ENCODE peak calls at places on chromosome 11, in nine cellular contexts. S is psoas muscle; P is NCI-H524 treated with DMSO at 0.1 percent for 48 hours; G is NCI-H774; Z is substantia nigra; O is AG09319; U is activated CD4-positive, alpha-beta T cell treated with anti-CD3 and anti-CD28 coated beads for 36 hours; L is NCI-H1105 treated with DMSO at 0.1 percent for 48 hours; A is hepatic stellate cell. C is an unnamed sample.

GRCh38 chr11:78735711-78736110 is 161.0 kb upstream of the NARS2 start:
- DNase-seq in P (no peak), U (no peak), G (no peak), L (no peak), A (no peak), O (no peak), S (no peak), Z (no peak), C (no peak)

GRCh38 chr11:110379936-110380335 is 49.8 kb upstream of the FDX1 start:
- DNase-seq in P (no peak), Z (no peak), L (no peak), O (no peak), A (no peak), U (no peak), G (no peak), S (no peak), C (no peak)

GRCh38 chr11:92765965-92766371 is 203.5 kb upstream of the MTNR1B start:
- DNase-seq in U (peak; percentile 6), Z (no peak), S (peak; percentile 12), O (no peak), A (peak; percentile 7), L (no peak), G (no peak), P (no peak), C (no peak)

GRCh38 chr11:60875856-60876485 is 8.6 kb downstream of the ZP1 start:
- DNase-seq in G (no peak), S (no peak), O (no peak), P (no peak), A (no peak), U (no peak), L (no peak), Z (no peak), C (no peak)

GRCh38 chr11:21888814-21889213 is 304.1 kb upstream of the ANO5 start:
- DNase-seq in O (no peak), U (no peak), Z (no peak), S (no peak), A (no peak), G (no peak), L (no peak), P (no peak), C (no peak)

GRCh38 chr11:12765428-12765827 is 91.2 kb downstream of the TEAD1 start:
- DNase-seq in P (peak; percentile 59), L (peak; percentile 98), O (no peak), Z (no peak), U (no peak), S (no peak), A (no peak), G (peak; percentile 76), C (peak; percentile 38)

GRCh38 chr11:133928628-133929059 is 28.1 kb downstream of the IGSF9B start:
- DNase-seq in A (no peak), Z (no peak), P (no peak), G (peak; percentile 62), O (no peak), U (peak; percentile 92), S (no peak), L (peak; percentile 90), C (peak; percentile 52)

GRCh38 chr11:16984229-16984628 is 30.0 kb downstream of the PLEKHA7 start:
- DNase-seq in Z (no peak), O (no peak), U (no peak), P (no peak), L (no peak), S (no peak), A (no peak), G (no peak), C (no peak)

GRCh38 chr11:108559340-108559739 is 34.2 kb downstream of the EXPH5 start:
- DNase-seq in S (no peak), U (no peak), L (no peak), A (no peak), P (no peak), O (peak; percentile 69), Z (no peak), G (no peak), C (peak; percentile 50)

GRCh38 chr11:46876471-46876870 is 30.4 kb upstream of the CKAP5 start:
- DNase-seq in L (no peak), A (no peak), Z (no peak), G (no peak), O (no peak), S (no peak), P (no peak), U (no peak), C (no peak)

GRCh38 chr11:70548976-70549375 is 150.6 kb downstream of the CTTN start:
- DNase-seq in A (no peak), Z (no peak), L (no peak), O (no peak), U (no peak), S (no peak), G (no peak), P (no peak), C (no peak)

GRCh38 chr11:57155400-57155799 is 26.4 kb upstream of the LRRC55 start:
- DNase-seq in S (no peak), L (no peak), U (no peak), P (no peak), O (no peak), A (no peak), G (no peak), Z (no peak), C (no peak)

GRCh38 chr11:13487661-13488030 is 8.2 kb downstream of the PTH start:
- DNase-seq in S (no peak), A (no peak), P (no peak), U (peak; percentile 15), O (no peak), L (no peak), Z (no peak), G (no peak), C (no peak)

GRCh38 chr11:62430350-62430749 is 11.5 kb downstream of the SCGB1A1 start:
- DNase-seq in Z (no peak), G (no peak), O (no peak), U (no peak), A (no peak), S (no peak), L (no peak), P (no peak), C (peak; percentile 19)

GRCh38 chr11:44952500-44953260 is 2.0 kb upstream of the TP53I11 start:
- DNase-seq in O (no peak), G (no peak), U (no peak), Z (no peak), S (no peak), P (no peak), L (no peak), A (no peak), C (no peak)

GRCh38 chr11:111069076-111069475 is 176.4 kb upstream of the POU2AF2 start:
- DNase-seq in O (peak; percentile 73), G (no peak), A (peak; percentile 35), Z (no peak), U (no peak), P (no peak), L (no peak), S (no peak), C (no peak)